ENCODE peak calls at places on chromosomes 5 and 9, in five cellular contexts. O is upper lobe of left lung, X is heart left ventricle, F is gastrocnemius medialis, H is body of pancreas. M is an unnamed sample. For H3K27me3, the result is how much of the 10 kb centered on the place peaks cover.

GRCh38 chr9:6272229-6272597 is 56.0 kb upstream of the TPD52L3 start:
- ATAC-seq in O (peak), X (peak), F (peak), H (peak), M (peak)

GRCh38 chr9:128540630-128541355 is 11.6 kb upstream of the SPTAN1 start:
- ATAC-seq in O (no peak), X (no peak), F (peak), H (no peak), M (peak)

GRCh38 chr5:135993894-135994514 is 34.8 kb upstream of the TGFBI start:
- ATAC-seq in O (peak), X (no peak), F (peak), H (peak), M (peak)

GRCh38 chr9:11319477-11320060 is 706.8 kb upstream of the PTPRD start:
- ATAC-seq in O (no peak), X (no peak), F (no peak), H (peak), M (no peak)

GRCh38 chr5:39867923-39868322 is 443.1 kb upstream of the DAB2 start:
- ATAC-seq in O (no peak), X (no peak), F (no peak), H (no peak), M (no peak)

GRCh38 chr9:129177443-129177790 is 644 bp downstream of the IER5L start:
- ATAC-seq in O (no peak), X (no peak), F (peak), H (peak), M (no peak)

GRCh38 chr5:134003064-134003956 is 1.5 kb downstream of the VDAC1 start:
- ATAC-seq in O (no peak), X (no peak), F (peak), H (no peak), M (no peak)

GRCh38 chr5:103232393-103232999 is 26.1 kb upstream of the MACIR start:
- ATAC-seq in O (peak), X (no peak), F (no peak), H (peak), M (peak)

GRCh38 chr9:91177661-91178280 is 183.9 kb downstream of the AUH start:
- ATAC-seq in O (no peak), X (no peak), F (no peak), H (no peak), M (no peak)

GRCh38 chr5:4570047-4571015 is 569.8 kb upstream of the ADAMTS16 start:
- ATAC-seq in O (no peak), X (no peak), F (no peak), H (no peak), M (no peak)

GRCh38 chr5:17081142-17081541 is 136.3 kb upstream of the BASP1 start:
- ATAC-seq in O (no peak), X (no peak), F (no peak), H (no peak), M (no peak)

GRCh38 chr5:96567188-96567587 is 95.0 kb upstream of the CAST start:
- ATAC-seq in O (no peak), X (no peak), F (no peak), H (no peak), M (no peak)

GRCh38 chr5:134436523-134437339 is 25.1 kb upstream of the CDKN2AIPNL start:
- ATAC-seq in O (peak), X (peak), F (peak), H (peak), M (peak)

GRCh38 chr5:18553269-18553668 is 919.0 kb downstream of the TAF11L14 start:
- ATAC-seq in O (peak), X (no peak), F (no peak), H (no peak), M (no peak)

GRCh38 chr5:95804765-95805539 is 17.6 kb downstream of the GLRX start:
- ATAC-seq in O (no peak), X (no peak), F (no peak), H (no peak), M (no peak)

GRCh38 chr9:38046669-38047300 is 22.2 kb downstream of the SHB start:
- ATAC-seq in O (peak), X (peak), F (no peak), H (peak), M (no peak)

GRCh38 chr5:10719965-10720364 is 41.1 kb downstream of the DAP start:
- ATAC-seq in O (no peak), X (no peak), F (no peak), H (no peak), M (no peak)

GRCh38 chr9:131733601-131734061 is 6.2 kb downstream of the RAPGEF1 start:
- ATAC-seq in O (peak), X (peak), F (peak), H (peak), M (peak)

GRCh38 chr9:99085949-99086948 is 18.7 kb upstream of the TGFBR1 start:
- ATAC-seq in O (peak), X (no peak), F (peak), H (peak), M (peak)

GRCh38 chr5:132272341-132273210 is 15.1 kb downstream of the PDLIM4 start:
- ATAC-seq in O (peak), X (peak), F (peak), H (peak), M (peak)

GRCh38 chr9:111828193-111828592 is 33.5 kb upstream of the SHOC1 start:
- ATAC-seq in O (no peak), X (no peak), F (no peak), H (peak), M (no peak)

GRCh38 chr5:68711311-68712200 is 382.3 kb upstream of the SLC30A5 start:
- ATAC-seq in O (no peak), X (no peak), F (peak), H (no peak), M (no peak)

GRCh38 chr9:93501406-93501805 is 48.0 kb upstream of the FAM120AOS start:
- ATAC-seq in O (no peak), X (no peak), F (no peak), H (no peak), M (no peak)

GRCh38 chr5:177099422-177100093 is 12.8 kb downstream of the FGFR4 start:
- ATAC-seq in O (no peak), X (no peak), F (no peak), H (peak), M (no peak)

GRCh38 chr9:75438716-75439115 is 350.4 kb downstream of the OSTF1 start:
- ATAC-seq in O (no peak), X (no peak), F (no peak), H (no peak), M (no peak)

GRCh38 chr9:113621309-113621791 is 157.8 kb downstream of the RGS3 start:
- ATAC-seq in O (peak), X (peak), F (peak), H (peak), M (peak)

GRCh38 chr5:156477196-156477595 is 150.2 kb downstream of the SGCD start:
- ATAC-seq in O (no peak), X (no peak), F (no peak), H (no peak), M (no peak)

GRCh38 chr9:96279927-96280326 is 22.0 kb downstream of the HSD17B3 start:
- ATAC-seq in O (no peak), X (no peak), F (no peak), H (peak), M (no peak)

GRCh38 chr5:102971693-102972293 is 148.1 kb downstream of the GIN1 start:
- ATAC-seq in O (peak), X (no peak), F (peak), H (no peak), M (peak)

GRCh38 chr5:107401470-107402085 is 269.2 kb downstream of the EFNA5 start:
- ATAC-seq in O (no peak), X (no peak), F (no peak), H (no peak), M (no peak)

GRCh38 chr5:114018178-114018577 is 343.7 kb upstream of the KCNN2 start:
- ATAC-seq in O (no peak), X (no peak), F (no peak), H (peak), M (no peak)

GRCh38 chr9:69158471-69158870 is 15.6 kb upstream of the TJP2 start:
- ATAC-seq in O (no peak), X (no peak), F (no peak), H (no peak), M (no peak)

GRCh38 chr5:38598296-38598993 is 42.0 kb upstream of the LIFR start:
- ATAC-seq in O (no peak), X (no peak), F (no peak), H (no peak), M (no peak)

GRCh38 chr9:31347082-31347617 is 1037.3 kb upstream of the ACO1 start:
- ATAC-seq in O (peak), X (peak), F (no peak), H (no peak), M (no peak)

GRCh38 chr5:14818931-14819790 is 52.4 kb downstream of the ANKH start:
- ATAC-seq in O (no peak), X (no peak), F (peak), H (no peak), M (no peak)

GRCh38 chr9:97412628-97413382 is 909 bp downstream of the TDRD7 start:
- ATAC-seq in O (no peak), X (no peak), F (peak), H (no peak), M (no peak)

GRCh38 chr5:1801061-1801953 is at the start of gene NDUFS6:
- ATAC-seq in O (peak), X (peak), F (peak), H (peak), M (peak)
- TF ChIP-seq POLR2A in O (peak), X (no peak), F (peak), H (no peak), M (peak)

GRCh38 chr9:84511651-84512050 is 157.9 kb upstream of the NTRK2 start:
- ATAC-seq in O (no peak), X (no peak), F (no peak), H (no peak), M (no peak)

GRCh38 chr9:84513981-84514380 is 155.5 kb upstream of the NTRK2 start:
- ATAC-seq in O (no peak), X (no peak), F (no peak), H (peak), M (no peak)

GRCh38 chr9:84514421-84514820 is 155.1 kb upstream of the NTRK2 start:
- ATAC-seq in O (no peak), X (no peak), F (no peak), H (no peak), M (no peak)

GRCh38 chr9:84512493-84512892 is 157.0 kb upstream of the NTRK2 start:
- ATAC-seq in O (no peak), X (no peak), F (no peak), H (no peak), M (no peak)

GRCh38 chr9:84513473-84513872 is 156.1 kb upstream of the NTRK2 start:
- ATAC-seq in O (no peak), X (no peak), F (no peak), H (peak), M (no peak)
- H3K4me3 ChIP-seq in O (no peak), X (no peak), F (no peak), H (no peak), M (no peak)

GRCh38 chr9:122216798-122217418 is 11.8 kb downstream of the LHX6 start:
- ATAC-seq in O (no peak), X (no peak), F (no peak), H (no peak), M (no peak)
- H3K27me3 ChIP-seq in O (under half), X (half or more), F (half or more), H (under half), M (half or more)

GRCh38 chr5:140403613-140404012 is 2.0 kb downstream of the ANKHD1 start:
- ATAC-seq in O (no peak), X (no peak), F (no peak), H (no peak), M (no peak)

GRCh38 chr5:140402258-140403074 is 833 bp downstream of the ANKHD1 start:
- ATAC-seq in O (peak), X (no peak), F (peak), H (no peak), M (no peak)

GRCh38 chr5:140401362-140402257 is at the start of gene ANKHD1:
- ATAC-seq in O (peak), X (peak), F (peak), H (peak), M (peak)

GRCh38 chr5:140398379-140398811 is 3.2 kb upstream of the ANKHD1 start:
- ATAC-seq in O (no peak), X (no peak), F (no peak), H (no peak), M (no peak)

DNA sequence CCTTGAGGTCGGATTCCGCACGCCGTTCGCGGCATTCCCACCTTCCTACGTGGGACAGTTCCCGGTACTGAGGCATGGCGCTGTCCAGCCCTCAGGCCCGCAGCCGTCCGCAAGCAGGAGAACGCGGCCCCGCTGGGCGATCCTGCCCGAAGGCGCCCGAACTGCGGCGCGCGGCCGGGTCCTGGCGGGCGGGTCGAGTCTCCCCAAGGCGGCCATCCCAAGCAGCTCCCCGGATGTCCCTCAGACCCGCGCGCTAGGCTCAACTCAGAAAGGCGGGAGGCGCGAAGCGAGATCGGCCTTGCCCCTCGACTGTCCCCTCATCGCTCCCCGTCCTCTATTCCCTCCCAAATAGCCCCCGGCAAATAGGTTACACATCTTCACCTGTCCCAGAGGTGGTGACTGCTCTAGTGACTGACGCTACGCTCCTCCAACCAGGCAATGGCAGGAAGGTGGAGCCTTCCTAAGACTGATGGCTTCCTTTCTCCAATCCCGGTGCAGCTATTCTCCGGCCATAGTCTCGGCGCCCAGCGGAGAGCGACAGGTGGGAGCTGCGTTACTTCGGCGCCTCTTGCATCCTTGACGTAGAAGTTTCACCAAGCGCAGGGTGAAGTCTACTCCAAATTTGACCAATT is 787 bp upstream of the ANKHD1 start:
- ATAC-seq in O (peak), X (peak), F (peak), H (peak), M (peak)
- TF ChIP-seq POLR2A in O (peak), X (no peak), F (peak), H (peak), M (no peak)

GRCh38 chr9:87570000-87570834 is 72.5 kb downstream of the DAPK1 start:
- ATAC-seq in O (peak), X (no peak), F (no peak), H (peak), M (no peak)
- H3K4me3 ChIP-seq in O (no peak), X (no peak), F (no peak), H (no peak), M (no peak)

M was measured in gastroesophageal sphincter.